ENCODE peak calls at places on chromosomes 6 and 20, in five cellular contexts. K is EH, P is Right ventricle myocardium superior, E is mesendoderm, V is AG08395. O is an unnamed sample.

GRCh38 chr6:31055401-31055800 is 45.1 kb downstream of the MUC22 start:
- DNase-seq in K (no peak), E (no peak), P (no peak), V (no peak), O (no peak)

GRCh38 chr6:29791786-29792122 is 35.9 kb upstream of the HLA-G start:
- DNase-seq in P (no peak), V (peak; percentile 6), E (no peak), K (no peak), O (no peak)

GRCh38 chr6:122059918-122060317 is 339.5 kb upstream of the HSF2 start:
- DNase-seq in P (no peak), K (no peak), E (no peak), V (no peak), O (no peak)

GRCh38 chr6:139109558-139109957 is 25.3 kb upstream of the HECA start:
- DNase-seq in V (no peak), P (no peak), K (peak; percentile 55), E (peak; percentile 85), O (peak; percentile 46)

GRCh38 chr6:708237-708598 is 15.3 kb upstream of the EXOC2 start:
- DNase-seq in V (no peak), K (no peak), E (no peak), P (no peak), O (no peak)

GRCh38 chr6:9502991-9503761 is 911.7 kb downstream of the TFAP2A start:
- DNase-seq in E (peak; percentile 58), K (peak; percentile 94), P (no peak), V (peak; percentile 11), O (no peak)

GRCh38 chr6:11865926-11866325 is 87.3 kb upstream of the ADTRP start:
- DNase-seq in V (no peak), K (peak; percentile 41), E (no peak), P (no peak), O (peak; percentile 73)

GRCh38 chr6:33212857-33213165 is 4.5 kb downstream of the RING1 start:
- DNase-seq in V (no peak), P (no peak), K (peak; percentile 48), E (no peak), O (no peak)

GRCh38 chr6:14276667-14277404 is 159.3 kb downstream of the CD83 start:
- DNase-seq in P (no peak), K (peak; percentile 37), E (no peak), V (no peak), O (no peak)

GRCh38 chr20:57326667-57327455 is 2.7 kb upstream of the SPO11 start:
- DNase-seq in V (no peak), K (no peak), P (no peak), E (peak; percentile 81), O (no peak)

GRCh38 chr20:21705466-21706344 is at the start of gene PAX1:
- DNase-seq in E (no peak), V (no peak), P (no peak), K (no peak), O (no peak)